ENCODE peak calls at places on chromosomes 12 and 14, in four cellular contexts. O is left ventricle myocardium inferior, H is body of pancreas, E is right lobe of liver. J is an unnamed sample.

GRCh38 chr12:1282670-1283361 is 291.8 kb downstream of the ERC1 start:
- DNase-seq in E (no peak), O (peak; percentile 47), H (no peak), J (no peak)

GRCh38 chr14:34275038-34275437 is 187.0 kb downstream of the SPTSSA start:
- DNase-seq in H (no peak), E (no peak), O (no peak), J (no peak)

GRCh38 chr12:81245918-81246611 is 168.2 kb downstream of the ACSS3 start:
- DNase-seq in E (no peak), O (no peak), H (no peak), J (no peak)

GRCh38 chr12:100573499-100574261 is at the start of gene GAS2L3:
- DNase-seq in E (peak; percentile 95), H (peak; percentile 88), O (peak; percentile 91), J (peak; percentile 95)

GRCh38 chr14:100450736-100451135 is 127.6 kb downstream of the SLC25A47 start:
- DNase-seq in E (no peak), O (no peak), H (no peak), J (no peak)

GRCh38 chr14:97318380-97318779 is 521.2 kb downstream of the VRK1 start:
- DNase-seq in O (no peak), E (no peak), H (no peak), J (no peak)

GRCh38 chr12:106956048-106956935 is 585 bp downstream of the TMEM263 start:
- DNase-seq in O (peak; percentile 63), H (peak; percentile 69), E (peak; percentile 71), J (peak; percentile 90)

GRCh38 chr14:54209501-54210231 is 187.1 kb upstream of the CDKN3 start:
- DNase-seq in O (no peak), H (no peak), E (no peak), J (no peak)

GRCh38 chr12:113232787-113233585 is 11.7 kb downstream of the TPCN1 start:
- DNase-seq in E (peak; percentile 46), H (no peak), O (peak; percentile 52), J (peak; percentile 73)

GRCh38 chr12:72390146-72390545 is 118.0 kb downstream of the TRHDE start:
- DNase-seq in E (no peak), O (no peak), H (no peak), J (no peak)

GRCh38 chr12:98439471-98440164 is 75.8 kb upstream of the TMPO start:
- DNase-seq in O (no peak), E (no peak), H (peak; percentile 26), J (no peak)

GRCh38 chr12:6807170-6807569 is 14.5 kb upstream of the GPR162 start:
- DNase-seq in E (no peak), O (no peak), H (no peak), J (no peak)

GRCh38 chr14:69501362-69501964 is 16.9 kb downstream of the PLEKHD1 start:
- DNase-seq in E (no peak), O (peak; percentile 72), H (no peak), J (peak; percentile 45)

GRCh38 chr12:108859923-108860291 is 2.5 kb upstream of the SSH1 start:
- DNase-seq in O (no peak), E (no peak), H (no peak), J (no peak)
- H3K4me1 ChIP-seq in O (peaks cover 44% of the 10 kb centered on the region), E (no peaks in the 10 kb centered on the region), H (peaks cover 28% of the 10 kb centered on the region), J (peaks cover 16% of the 10 kb centered on the region)

GRCh38 chr14:67265131-67265530 is 23.9 kb downstream of the PALS1 start:
- DNase-seq in H (no peak), E (no peak), O (no peak), J (no peak)

GRCh38 chr14:67268456-67269115 is 27.4 kb downstream of the PALS1 start:
- DNase-seq in O (no peak), E (no peak), H (no peak), J (no peak)

GRCh38 chr14:67270354-67270753 is 29.1 kb downstream of the PALS1 start:
- DNase-seq in O (no peak), H (no peak), E (no peak), J (no peak)

GRCh38 chr14:67269338-67270060 is 28.3 kb downstream of the PALS1 start:
- DNase-seq in E (no peak), H (no peak), O (no peak), J (no peak)

GRCh38 chr14:67267929-67268328 is 26.7 kb downstream of the PALS1 start:
- DNase-seq in E (no peak), H (no peak), O (no peak), J (no peak)
- TF ChIP-seq CTCF in E (no peak), H (no peak), O (no peak), J (no peak)

GRCh38 chr12:55932546-55932919 is 1.6 kb downstream of the DGKA start:
- DNase-seq in H (no peak), O (no peak), E (no peak), J (no peak)

GRCh38 chr12:55931317-55931779 is 386 bp downstream of the DGKA start:
- DNase-seq in O (peak; percentile 15), E (no peak), H (peak; percentile 30), J (no peak)

GRCh38 chr12:55931780-55932545 is 1.0 kb downstream of the DGKA start:
- DNase-seq in O (peak; percentile 68), E (peak; percentile 71), H (peak; percentile 52), J (peak; percentile 87)

GRCh38 chr12:55929306-55929791 is 1.6 kb upstream of the DGKA start:
- DNase-seq in O (no peak), E (peak; percentile 37), H (no peak), J (peak; percentile 86)

GRCh38 chr12:55930771-55931316 is at the start of gene DGKA:
- DNase-seq in H (no peak), O (peak; percentile 25), E (no peak), J (peak; percentile 77)
- H3K4me1 ChIP-seq in H (peaks cover 48% of the 10 kb centered on the region), O (peaks cover 75% of the 10 kb centered on the region), E (no peaks in the 10 kb centered on the region), J (no peaks in the 10 kb centered on the region)

DNA sequence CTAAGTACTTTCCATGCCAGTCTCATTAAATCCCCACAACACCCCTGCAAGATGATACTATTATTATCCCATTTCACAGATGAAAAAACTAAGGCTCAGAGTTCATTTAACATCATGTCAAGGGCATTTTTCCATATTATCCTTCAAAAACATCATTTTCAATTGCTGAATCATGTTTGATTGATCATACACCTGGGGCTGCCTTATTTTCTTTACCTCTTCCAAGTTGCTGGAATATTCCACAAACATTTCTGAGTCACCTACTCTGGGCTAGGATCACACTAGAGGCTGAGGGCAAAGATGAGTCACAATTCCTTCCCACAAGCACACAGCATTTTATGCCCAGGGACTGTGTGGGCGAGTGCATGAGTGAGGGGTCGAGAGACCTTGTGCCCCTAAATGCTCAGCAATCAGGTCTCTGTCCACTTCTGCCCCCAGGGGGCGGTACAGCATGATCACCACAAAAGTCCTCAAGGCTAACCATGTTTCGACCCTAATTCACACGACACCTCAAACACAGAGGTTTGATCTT is 14.1 kb upstream of the TMEM119 start:
- DNase-seq in E (no peak), H (no peak), O (no peak), J (no peak)
- TF ChIP-seq CTCF in E (peak; percentile 28), H (no peak), O (peak; percentile 46), J (no peak)

GRCh38 chr12:28308891-28309290 is 118.6 kb downstream of the CCDC91 start:
- DNase-seq in O (no peak), H (no peak), E (no peak), J (no peak)

GRCh38 chr12:28306535-28306934 is 116.3 kb downstream of the CCDC91 start:
- DNase-seq in O (no peak), H (no peak), E (no peak), J (no peak)

GRCh38 chr12:28303192-28303591 is 112.9 kb downstream of the CCDC91 start:
- DNase-seq in H (no peak), E (no peak), O (no peak), J (no peak)
- H3K4me1 ChIP-seq in H (no peaks in the 10 kb centered on the region), E (no peaks in the 10 kb centered on the region), O (peaks cover 16% of the 10 kb centered on the region), J (no peaks in the 10 kb centered on the region)